ENCODE peak calls at places on chromosome 2, in six cellular contexts. H, Y, M, D, A and I are unnamed samples.

GRCh38 chr2:205868773-205869333 is 186.6 kb downstream of the NRP2 start:
- DNase-seq in H (no peak), D (no peak), Y (no peak), A (no peak), M (no peak), I (peak)

GRCh38 chr2:218125626-218126080 is at the start of gene CXCR2:
- DNase-seq in Y (peak), D (no peak), M (no peak), A (no peak), H (no peak), I (peak)

GRCh38 chr2:127398239-127398590 is 10.4 kb upstream of the MAP3K2 start:
- DNase-seq in Y (peak), M (peak), H (peak), A (peak), D (peak), I (peak)

GRCh38 chr2:98806266-98806697 is 75.3 kb upstream of the MGAT4A start:
- DNase-seq in M (no peak), D (no peak), H (no peak), Y (peak), A (peak), I (no peak)

GRCh38 chr2:98569197-98569793 is 39.0 kb downstream of the COA5 start:
- DNase-seq in M (no peak), H (peak), A (peak), D (peak), Y (peak), I (peak)

GRCh38 chr2:114442545-114442944 is at the start of gene DPP10:
- DNase-seq in H (peak), M (no peak), D (no peak), Y (no peak), A (peak), I (peak)

GRCh38 chr2:124778076-124778475 is 753.0 kb downstream of the CNTNAP5 start:
- DNase-seq in A (no peak), D (no peak), M (no peak), H (no peak), Y (no peak), I (no peak)

GRCh38 chr2:148965596-148966431 is 72.7 kb upstream of the LYPD6B start:
- DNase-seq in D (no peak), Y (no peak), H (no peak), A (no peak), M (no peak), I (no peak)

GRCh38 chr2:138324068-138324771 is 177.3 kb upstream of the SPOPL start:
- DNase-seq in Y (no peak), H (peak), M (no peak), D (no peak), A (no peak), I (no peak)

GRCh38 chr2:112491946-112492345 is 10.0 kb downstream of the TTL start:
- DNase-seq in M (no peak), H (no peak), Y (no peak), D (no peak), A (no peak), I (no peak)

GRCh38 chr2:151030663-151031230 is 230.9 kb downstream of the RBM43 start:
- DNase-seq in M (no peak), H (no peak), D (no peak), A (no peak), Y (no peak), I (peak)
- TF ChIP-seq CTCF in M (no peak), H (peak), D (peak), A (no peak), Y (no peak), I (peak)

GRCh38 chr2:20654414-20654813 is 3.5 kb upstream of the HS1BP3 start:
- DNase-seq in D (no peak), A (no peak), H (no peak), M (no peak), Y (no peak), I (no peak)

GRCh38 chr2:20652673-20653575 is 2.0 kb upstream of the HS1BP3 start:
- DNase-seq in M (no peak), H (no peak), A (no peak), D (no peak), Y (no peak), I (no peak)

GRCh38 chr2:20652141-20652540 is 1.2 kb upstream of the HS1BP3 start:
- DNase-seq in Y (no peak), D (no peak), M (no peak), H (no peak), A (no peak), I (no peak)

GRCh38 chr2:20651731-20652099 is 817 bp upstream of the HS1BP3 start:
- DNase-seq in Y (no peak), D (no peak), H (no peak), M (no peak), A (no peak), I (no peak)

DNA sequence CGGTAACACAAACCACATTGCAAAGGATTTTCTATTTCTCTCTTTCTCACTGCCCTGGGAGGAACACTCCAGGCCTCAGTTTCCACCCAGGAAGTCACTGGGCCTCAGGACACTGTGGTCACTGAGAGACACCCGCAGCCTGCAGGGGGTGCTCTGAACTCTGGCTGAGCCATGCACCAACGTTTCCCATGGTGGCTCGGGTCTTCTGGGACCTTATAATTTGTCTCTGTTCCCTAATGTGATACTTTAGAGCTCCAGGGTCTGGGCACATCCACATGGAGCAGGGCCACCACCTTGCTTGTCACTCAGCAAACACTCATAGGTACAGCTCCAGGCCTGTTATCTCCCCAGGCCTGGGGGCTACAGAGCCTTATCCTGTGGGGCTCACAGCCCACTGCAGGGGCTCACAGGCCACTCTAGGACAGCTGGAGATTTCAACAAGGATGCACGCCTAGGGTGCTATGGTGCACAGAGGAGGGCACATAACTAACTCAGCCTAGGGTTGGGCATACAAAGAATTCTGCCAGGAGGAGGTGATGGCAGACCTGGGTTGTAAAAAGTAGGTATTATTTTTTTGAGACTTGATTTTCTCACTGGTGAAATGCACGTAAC is 2.9 kb upstream of the HS1BP3 start:
- DNase-seq in Y (no peak), M (no peak), D (no peak), A (no peak), H (no peak), I (no peak)
- TF ChIP-seq CTCF in Y (no peak), M (no peak), D (no peak), A (no peak), H (peak), I (no peak)

GRCh38 chr2:55922488-55922887 is 1.1 kb downstream of the EFEMP1 start:
- DNase-seq in Y (no peak), A (no peak), M (no peak), D (no peak), H (no peak), I (no peak)
- TF ChIP-seq CTCF in Y (no peak), A (no peak), M (no peak), D (no peak), H (no peak), I (no peak)

GRCh38 chr2:237685408-237685807 is 58.0 kb downstream of the LRRFIP1 start:
- DNase-seq in Y (no peak), H (peak), D (no peak), A (no peak), M (no peak), I (no peak)
- TF ChIP-seq CTCF in Y (no peak), H (peak), D (peak), A (peak), M (no peak), I (no peak)

DNA sequence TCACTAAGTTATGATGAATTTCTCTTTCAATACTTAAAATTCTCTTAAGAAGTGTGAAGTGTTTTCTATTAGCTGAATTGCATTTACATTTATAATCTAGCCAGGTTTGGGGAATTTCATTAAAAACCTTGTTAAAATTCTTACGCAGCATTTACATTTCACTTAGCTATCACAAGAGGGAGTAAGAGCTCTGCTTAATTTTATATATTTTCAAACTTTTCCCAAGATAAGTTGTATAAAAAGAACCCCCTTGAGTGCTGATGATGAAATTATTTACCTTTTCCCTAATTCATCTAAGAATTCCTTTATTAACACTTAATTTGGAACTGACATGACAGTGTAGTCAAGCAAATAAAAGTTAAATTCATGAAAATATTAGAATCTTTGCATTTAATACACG is 54.2 kb upstream of the ZSWIM2 start:
- DNase-seq in D (no peak), A (no peak), Y (no peak), H (no peak), M (no peak), I (no peak)
- TF ChIP-seq CTCF in D (peak), A (no peak), Y (peak), H (no peak), M (peak), I (no peak)

GRCh38 chr2:28782423-28782822 is 28.2 kb upstream of the SPDYA start:
- DNase-seq in H (no peak), M (no peak), D (no peak), Y (no peak), A (no peak), I (no peak)

GRCh38 chr2:28780496-28780895 is 28.9 kb downstream of the PPP1CB start:
- DNase-seq in M (no peak), Y (no peak), H (no peak), A (no peak), D (no peak), I (no peak)

GRCh38 chr2:28776471-28776870 is 24.8 kb downstream of the PPP1CB start:
- DNase-seq in Y (no peak), M (no peak), D (no peak), H (no peak), A (no peak), I (no peak)

GRCh38 chr2:28779020-28779419 is 27.4 kb downstream of the PPP1CB start:
- DNase-seq in A (no peak), M (no peak), D (no peak), Y (no peak), H (no peak), I (no peak)

DNA sequence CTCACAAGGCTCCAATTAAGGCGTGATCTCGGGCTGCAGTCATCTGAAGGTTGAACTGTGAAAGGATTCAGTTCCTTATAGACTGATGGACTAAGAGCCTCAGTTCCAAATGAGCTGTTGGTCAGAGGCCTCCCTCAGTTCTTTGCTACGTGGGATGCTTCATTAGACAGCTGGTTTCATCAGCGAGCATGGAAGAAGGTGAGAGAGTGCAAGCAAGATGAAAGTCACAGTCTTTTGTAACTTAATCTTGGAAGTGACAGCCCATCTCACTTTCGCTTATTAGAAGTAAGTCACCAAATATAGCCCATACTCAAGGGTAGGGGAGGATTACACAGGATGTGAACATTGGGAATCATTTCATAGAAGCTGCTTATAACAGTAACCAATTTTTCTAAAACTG is 26.8 kb downstream of the PPP1CB start:
- DNase-seq in H (no peak), D (no peak), M (no peak), A (no peak), Y (no peak), I (no peak)
- TF ChIP-seq CTCF in H (no peak), D (no peak), M (no peak), A (no peak), Y (no peak), I (no peak)

GRCh38 chr2:50480507-50480906 is 551.4 kb downstream of the NRXN1 start:
- DNase-seq in A (no peak), D (no peak), Y (no peak), M (no peak), H (no peak), I (no peak)

DNA sequence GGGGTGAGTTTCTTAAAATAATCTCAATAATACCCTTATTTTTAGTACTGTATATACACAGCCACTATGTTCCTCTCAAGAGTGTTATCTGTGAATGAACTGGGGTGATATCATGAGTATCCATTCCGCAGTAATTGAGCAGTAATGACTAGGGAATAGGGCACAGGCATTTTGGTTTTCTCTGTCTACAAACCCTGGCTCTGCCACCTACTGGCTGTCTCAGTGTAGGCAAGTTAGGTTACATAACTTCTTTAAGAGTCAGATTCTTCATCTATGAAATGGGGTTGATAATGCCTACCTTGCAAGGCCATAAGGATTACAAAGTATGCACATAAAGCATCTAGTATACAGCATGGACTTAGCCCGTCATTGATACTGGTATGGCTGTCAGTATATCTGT is 555.8 kb downstream of the NRXN1 start:
- DNase-seq in D (no peak), A (no peak), H (no peak), Y (no peak), M (no peak), I (no peak)
- TF ChIP-seq CTCF in D (no peak), A (no peak), H (peak), Y (no peak), M (no peak), I (no peak)